ENCODE peak calls at places on chromosomes 5 and 9, in six cellular contexts. U is mammary epithelial cell; N is CD4-positive, alpha-beta T cell; K is GM12878; B is fibroblast of the aortic adventitia; T is brain microvascular endothelial cell. C is an unnamed sample.

GRCh38 chr9:133425049-133425632 is 3.0 kb downstream of the ADAMTS13 start:
- DNase-seq in U (no peak), N (no peak), K (no peak), B (no peak), T (no peak), C (no peak)

GRCh38 chr9:136472640-136473353 is 10.0 kb downstream of the SEC16A start:
- DNase-seq in U (no peak), N (no peak), K (no peak), B (no peak), T (no peak), C (no peak)

GRCh38 chr5:72378636-72379289 is 58.6 kb downstream of the PTCD2 start:
- DNase-seq in U (peak), N (no peak), K (no peak), B (peak), T (peak), C (peak)

GRCh38 chr9:69882998-69883565 is 62.5 kb downstream of the CFAP95 start:
- DNase-seq in U (no peak), N (no peak), K (no peak), B (no peak), T (no peak), C (no peak)

GRCh38 chr5:79581535-79581934 is 30.7 kb upstream of the TENT2 start:
- DNase-seq in U (no peak), N (no peak), K (no peak), B (no peak), T (no peak), C (no peak)

GRCh38 chr5:107270561-107270960 is 400.2 kb downstream of the EFNA5 start:
- DNase-seq in U (no peak), N (no peak), K (no peak), B (no peak), T (no peak), C (no peak)

GRCh38 chr5:122534829-122535228 is 222.8 kb downstream of the SNCAIP start:
- DNase-seq in U (no peak), N (no peak), K (no peak), B (no peak), T (no peak), C (no peak)

GRCh38 chr5:167835146-167835545 is 456.3 kb upstream of the WWC1 start:
- DNase-seq in U (no peak), N (no peak), K (no peak), B (no peak), T (no peak), C (no peak)

GRCh38 chr9:93156475-93157008 is 22.5 kb upstream of the NINJ1 start:
- DNase-seq in U (no peak), N (no peak), K (peak), B (no peak), T (no peak), C (no peak)

GRCh38 chr9:136385015-136385414 is 11.5 kb upstream of the CARD9 start:
- DNase-seq in U (no peak), N (peak), K (no peak), B (no peak), T (no peak), C (no peak)

GRCh38 chr5:53874409-53874808 is 314.0 kb downstream of the NDUFS4 start:
- DNase-seq in U (no peak), N (no peak), K (no peak), B (peak), T (no peak), C (peak)

GRCh38 chr5:53871772-53872171 is 311.3 kb downstream of the NDUFS4 start:
- DNase-seq in U (no peak), N (no peak), K (no peak), B (no peak), T (no peak), C (no peak)

GRCh38 chr5:53871050-53871449 is 310.6 kb downstream of the NDUFS4 start:
- DNase-seq in U (peak), N (no peak), K (no peak), B (peak), T (no peak), C (peak)
- TF ChIP-seq CTCF in U (no peak), N (no peak), K (no peak), B (no peak), T (peak), C (peak)

GRCh38 chr9:117622347-117622746 is 81.9 kb upstream of the TLR4 start:
- DNase-seq in U (no peak), N (no peak), K (no peak), B (no peak), T (no peak), C (no peak)
- TF ChIP-seq CTCF in U (peak), N (no peak), K (no peak), B (peak), T (no peak), C (no peak)

GRCh38 chr5:175460126-175460525 is 16.1 kb upstream of the DRD1 start:
- DNase-seq in U (peak), N (no peak), K (no peak), B (peak), T (no peak), C (peak)
- TF ChIP-seq CTCF in U (peak), N (peak), K (no peak), B (peak), T (peak), C (peak)

GRCh38 chr5:65620021-65620420 is 4.1 kb downstream of the TRIM23 start:
- DNase-seq in U (no peak), N (no peak), K (no peak), B (no peak), T (no peak), C (peak)

GRCh38 chr5:65623482-65623881 is 651 bp downstream of the TRIM23 start:
- DNase-seq in U (no peak), N (no peak), K (no peak), B (peak), T (no peak), C (no peak)

GRCh38 chr5:65624025-65624569 is at the start of gene TRIM23:
- DNase-seq in U (peak), N (peak), K (peak), B (peak), T (peak), C (peak)

GRCh38 chr5:65625743-65626142 is 916 bp downstream of the SHLD3 start:
- DNase-seq in U (no peak), N (no peak), K (no peak), B (peak), T (no peak), C (peak)

GRCh38 chr5:65624570-65625555 is at the start of the genes SHLD3 and TRAPPC13:
- DNase-seq in U (peak), N (peak), K (peak), B (peak), T (peak), C (peak)
- TF ChIP-seq CTCF in U (no peak), N (peak), K (peak), B (peak), T (no peak), C (no peak)

DNA sequence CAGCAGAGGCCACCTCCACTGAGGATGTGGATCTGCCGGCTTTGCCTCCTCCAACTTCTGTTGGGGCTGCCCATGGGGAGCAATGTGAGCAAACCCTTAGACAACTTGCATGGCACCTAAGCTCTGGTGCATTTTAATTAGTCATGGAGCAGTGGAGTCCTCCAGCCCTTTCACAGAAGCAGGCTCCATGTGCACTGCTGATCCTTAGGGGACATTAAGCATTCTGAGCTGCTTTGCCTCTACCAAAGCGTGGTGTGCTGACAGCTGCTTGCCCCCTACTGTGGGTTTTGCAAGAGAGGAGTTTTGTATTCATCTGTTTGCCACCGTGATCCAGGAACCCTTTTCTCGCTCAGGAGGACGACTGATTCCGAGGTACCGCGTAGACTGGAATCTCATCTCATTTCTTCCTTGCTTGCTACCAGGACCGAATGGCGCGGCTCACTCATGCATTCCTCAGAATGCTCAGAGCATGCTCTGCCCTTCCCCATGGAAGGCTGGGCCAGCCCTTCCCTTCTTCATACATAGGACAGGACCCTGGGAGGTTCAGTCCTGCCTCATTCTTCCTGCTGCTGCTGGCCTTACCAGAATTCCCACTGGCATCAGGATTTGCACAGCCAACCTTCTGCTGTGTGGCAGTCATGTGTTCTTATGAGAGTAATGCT is 432.5 kb downstream of the GADD45G start:
- DNase-seq in U (no peak), N (no peak), K (no peak), B (no peak), T (no peak), C (no peak)
- TF ChIP-seq CTCF in U (no peak), N (no peak), K (no peak), B (no peak), T (no peak), C (no peak)

DNA sequence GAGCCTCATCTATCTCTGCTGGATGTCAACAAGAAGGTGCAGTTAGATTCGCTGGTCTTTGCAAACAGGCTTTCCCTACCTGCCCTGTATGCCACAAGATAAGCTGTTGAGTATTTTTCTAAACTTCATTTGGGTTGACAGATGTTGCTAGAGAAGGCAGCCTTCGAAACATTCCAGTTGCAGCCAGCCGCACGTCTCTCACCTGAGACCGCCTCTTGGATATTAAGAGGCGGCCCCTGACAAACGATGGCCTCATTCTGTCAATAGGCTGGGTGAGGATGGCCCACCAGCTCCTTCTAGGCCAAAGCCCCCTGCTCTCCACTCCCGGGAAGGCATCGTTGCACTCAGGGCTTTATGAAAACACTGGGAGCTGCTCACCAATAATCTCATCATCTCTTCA is 181.6 kb downstream of the DAB2IP start:
- DNase-seq in U (no peak), N (no peak), K (no peak), B (no peak), T (no peak), C (no peak)
- TF ChIP-seq CTCF in U (no peak), N (no peak), K (no peak), B (no peak), T (no peak), C (no peak)

GRCh38 chr5:146043722-146044121 is 61.7 kb downstream of the PLAC8L1 start:
- DNase-seq in U (no peak), N (no peak), K (no peak), B (no peak), T (no peak), C (no peak)

GRCh38 chr5:146040559-146040958 is 64.8 kb downstream of the PLAC8L1 start:
- DNase-seq in U (peak), N (no peak), K (no peak), B (peak), T (no peak), C (no peak)

GRCh38 chr5:146039420-146039819 is 66.0 kb downstream of the PLAC8L1 start:
- DNase-seq in U (no peak), N (no peak), K (no peak), B (no peak), T (no peak), C (peak)

GRCh38 chr5:146042628-146043279 is 62.6 kb downstream of the PLAC8L1 start:
- DNase-seq in U (peak), N (no peak), K (no peak), B (peak), T (peak), C (peak)

GRCh38 chr5:146041180-146041789 is 64.1 kb downstream of the PLAC8L1 start:
- DNase-seq in U (no peak), N (no peak), K (no peak), B (peak), T (no peak), C (peak)
- TF ChIP-seq CTCF in U (peak), N (no peak), K (peak), B (peak), T (peak), C (no peak)

C was measured in MCF 10A.